ENCODE peak calls at places on chromosomes 13 and 19, in eight cellular contexts. One of them, this sample, is unnamed.

GRCh38 chr19:5850743-5851293 is 431 bp downstream of the FUT3 start:
- DNase-seq in AG04449: no peak
- DNase-seq in suprapubic skin: no peak
- DNase-seq in GM23338: no peak
- DNase-seq in GM23248: peak; percentile 53
- DNase-seq in choroid plexus epithelial cell: peak; percentile 75
- DNase-seq in body of pancreas: peak; percentile 80
- DNase-seq in IMR-90: peak; percentile 53
- DNase-seq in this sample: no peak

GRCh38 chr13:60584976-60585375 is 188.0 kb downstream of the TDRD3 start:
- DNase-seq in GM23338: peak; percentile 76
- DNase-seq in GM23248: peak; percentile 41
- DNase-seq in IMR-90: no peak
- DNase-seq in body of pancreas: no peak
- DNase-seq in AG04449: no peak
- DNase-seq in suprapubic skin: peak; percentile 80
- DNase-seq in choroid plexus epithelial cell: peak; percentile 67
- DNase-seq in this sample: no peak

GRCh38 chr19:41541990-41542584 is 33.9 kb upstream of the CEACAM21 start:
- DNase-seq in suprapubic skin: no peak
- DNase-seq in body of pancreas: peak; percentile 27
- DNase-seq in GM23338: peak; percentile 87
- DNase-seq in choroid plexus epithelial cell: peak; percentile 31
- DNase-seq in IMR-90: peak; percentile 4
- DNase-seq in GM23248: peak; percentile 58
- DNase-seq in AG04449: no peak
- DNase-seq in this sample: peak; percentile 71

GRCh38 chr13:28495586-28496564 is 947 bp upstream of the FLT1 start:
- DNase-seq in IMR-90: no peak
- DNase-seq in choroid plexus epithelial cell: no peak
- DNase-seq in body of pancreas: no peak
- DNase-seq in GM23338: peak; percentile 31
- DNase-seq in AG04449: no peak
- DNase-seq in suprapubic skin: no peak
- DNase-seq in GM23248: peak; percentile 17
- DNase-seq in this sample: no peak

GRCh38 chr19:12985049-12985776 is 10.1 kb upstream of the NFIX start:
- DNase-seq in GM23338: no peak
- DNase-seq in body of pancreas: peak; percentile 71
- DNase-seq in suprapubic skin: peak; percentile 86
- DNase-seq in IMR-90: peak; percentile 76
- DNase-seq in choroid plexus epithelial cell: peak; percentile 50
- DNase-seq in GM23248: peak; percentile 88
- DNase-seq in AG04449: no peak
- DNase-seq in this sample: peak; percentile 65

GRCh38 chr13:28492527-28493367 is 2.2 kb downstream of the FLT1 start:
- DNase-seq in body of pancreas: no peak
- DNase-seq in GM23248: no peak
- DNase-seq in choroid plexus epithelial cell: no peak
- DNase-seq in GM23338: peak; percentile 63
- DNase-seq in IMR-90: no peak
- DNase-seq in suprapubic skin: no peak
- DNase-seq in AG04449: no peak
- DNase-seq in this sample: no peak

GRCh38 chr19:56507446-56508281 is at the start of gene ZNF471:
- DNase-seq in choroid plexus epithelial cell: peak; percentile 99
- DNase-seq in AG04449: peak; percentile 87
- DNase-seq in GM23248: peak; percentile 100
- DNase-seq in body of pancreas: peak; percentile 96
- DNase-seq in IMR-90: peak; percentile 98
- DNase-seq in suprapubic skin: peak; percentile 98
- DNase-seq in GM23338: peak; percentile 98
- DNase-seq in this sample: peak; percentile 99

GRCh38 chr13:67048793-67049150 is 181.4 kb downstream of the PCDH9 start:
- DNase-seq in body of pancreas: no peak
- DNase-seq in AG04449: peak; percentile 16
- DNase-seq in choroid plexus epithelial cell: peak; percentile 91
- DNase-seq in suprapubic skin: no peak
- DNase-seq in GM23338: no peak
- DNase-seq in GM23248: no peak
- DNase-seq in IMR-90: peak; percentile 82
- DNase-seq in this sample: no peak

GRCh38 chr19:10766681-10767201 is 48.9 kb downstream of the DNM2 start:
- DNase-seq in body of pancreas: peak; percentile 83
- DNase-seq in GM23338: no peak
- DNase-seq in suprapubic skin: no peak
- DNase-seq in IMR-90: peak; percentile 24
- DNase-seq in choroid plexus epithelial cell: peak; percentile 38
- DNase-seq in GM23248: peak; percentile 57
- DNase-seq in AG04449: no peak
- DNase-seq in this sample: peak; percentile 73

GRCh38 chr13:19154843-19155242 is 26.8 kb downstream of the TUBA3C start:
- DNase-seq in GM23248: no peak
- DNase-seq in suprapubic skin: no peak
- DNase-seq in body of pancreas: no peak
- DNase-seq in GM23338: no peak
- DNase-seq in IMR-90: no peak
- DNase-seq in AG04449: no peak
- DNase-seq in choroid plexus epithelial cell: no peak
- DNase-seq in this sample: no peak

GRCh38 chr19:8208710-8209110 is 460 bp upstream of the CERS4 start:
- DNase-seq in GM23248: no peak
- DNase-seq in body of pancreas: no peak
- DNase-seq in suprapubic skin: peak; percentile 82
- DNase-seq in choroid plexus epithelial cell: no peak
- DNase-seq in AG04449: no peak
- DNase-seq in IMR-90: no peak
- DNase-seq in GM23338: no peak
- DNase-seq in this sample: peak; percentile 83

GRCh38 chr19:45842198-45842597 is 20.7 kb downstream of the SYMPK start:
- DNase-seq in GM23248: no peak
- DNase-seq in suprapubic skin: no peak
- DNase-seq in choroid plexus epithelial cell: no peak
- DNase-seq in AG04449: no peak
- DNase-seq in IMR-90: no peak
- DNase-seq in body of pancreas: no peak
- DNase-seq in GM23338: no peak
- DNase-seq in this sample: no peak

GRCh38 chr13:90258129-90258528 is 1089.4 kb upstream of the MIR17HG start:
- DNase-seq in suprapubic skin: no peak
- DNase-seq in body of pancreas: no peak
- DNase-seq in choroid plexus epithelial cell: no peak
- DNase-seq in AG04449: no peak
- DNase-seq in GM23248: no peak
- DNase-seq in GM23338: no peak
- DNase-seq in IMR-90: no peak
- DNase-seq in this sample: no peak

GRCh38 chr13:103965506-103966243 is 899.5 kb upstream of the SLC10A2 start:
- DNase-seq in GM23248: no peak
- DNase-seq in GM23338: no peak
- DNase-seq in suprapubic skin: no peak
- DNase-seq in IMR-90: no peak
- DNase-seq in body of pancreas: no peak
- DNase-seq in choroid plexus epithelial cell: no peak
- DNase-seq in AG04449: no peak
- DNase-seq in this sample: no peak

GRCh38 chr19:30371960-30372824 is at the start of gene ZNF536:
- DNase-seq in GM23338: no peak
- DNase-seq in choroid plexus epithelial cell: no peak
- DNase-seq in IMR-90: no peak
- DNase-seq in body of pancreas: no peak
- DNase-seq in AG04449: no peak
- DNase-seq in GM23248: no peak
- DNase-seq in suprapubic skin: no peak
- DNase-seq in this sample: no peak

GRCh38 chr19:39409207-39409885 is 2.7 kb downstream of the ZFP36 start:
- DNase-seq in choroid plexus epithelial cell: peak; percentile 81
- DNase-seq in body of pancreas: peak; percentile 98
- DNase-seq in IMR-90: peak; percentile 61
- DNase-seq in AG04449: no peak
- DNase-seq in GM23248: peak; percentile 90
- DNase-seq in suprapubic skin: peak; percentile 96
- DNase-seq in GM23338: peak; percentile 99
- DNase-seq in this sample: peak; percentile 90

DNA sequence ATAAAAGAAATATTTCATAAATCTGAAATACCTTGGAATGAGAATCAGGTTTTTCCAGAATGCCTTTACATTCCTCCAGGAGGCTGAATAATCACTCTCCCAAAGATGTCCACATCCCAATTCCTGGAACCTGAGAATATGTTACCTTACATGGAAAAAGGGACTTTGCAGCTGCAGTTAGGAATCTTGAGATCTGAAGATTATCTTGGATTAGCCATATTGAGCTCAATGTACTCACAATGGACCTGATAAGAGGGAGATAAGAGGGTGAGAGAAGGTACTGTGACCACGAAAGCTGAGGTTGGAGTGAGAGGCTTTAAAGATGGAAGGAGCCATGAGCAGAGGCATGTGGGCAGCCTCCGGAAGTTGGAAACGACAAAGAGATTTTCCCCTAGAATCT is 36.8 kb upstream of the MBNL2 start:
- DNase-seq in AG04449: no peak
- DNase-seq in suprapubic skin: no peak
- DNase-seq in body of pancreas: no peak
- DNase-seq in choroid plexus epithelial cell: no peak
- DNase-seq in IMR-90: no peak
- DNase-seq in GM23248: no peak
- DNase-seq in GM23338: no peak
- DNase-seq in this sample: no peak
- H3K4me3 ChIP-seq in AG04449: no peak overlapping the region
- H3K4me3 ChIP-seq in suprapubic skin: no peak overlapping the region
- H3K4me3 ChIP-seq in body of pancreas: no peak overlapping the region
- H3K4me3 ChIP-seq in choroid plexus epithelial cell: no peak overlapping the region
- H3K4me3 ChIP-seq in IMR-90: no peak overlapping the region
- H3K4me3 ChIP-seq in GM23248: no peak overlapping the region
- H3K4me3 ChIP-seq in GM23338: no peak overlapping the region
- H3K4me3 ChIP-seq in this sample: no peak overlapping the region

GRCh38 chr19:17327654-17328516 is 6.8 kb downstream of the ANO8 start:
- DNase-seq in GM23248: no peak
- DNase-seq in IMR-90: no peak
- DNase-seq in body of pancreas: peak; percentile 66
- DNase-seq in AG04449: no peak
- DNase-seq in suprapubic skin: peak; percentile 80
- DNase-seq in GM23338: peak; percentile 98
- DNase-seq in choroid plexus epithelial cell: peak; percentile 89
- DNase-seq in this sample: peak; percentile 89
- H3K4me3 ChIP-seq in GM23248: no peak overlapping the region
- H3K4me3 ChIP-seq in IMR-90: no peak overlapping the region
- H3K4me3 ChIP-seq in body of pancreas: no peak overlapping the region
- H3K4me3 ChIP-seq in AG04449: no peak overlapping the region
- H3K4me3 ChIP-seq in suprapubic skin: peak overlapping the region; percentile 55
- H3K4me3 ChIP-seq in GM23338: peak overlapping the region; percentile 90
- H3K4me3 ChIP-seq in choroid plexus epithelial cell: peak overlapping the region; percentile 44
- H3K4me3 ChIP-seq in this sample: peak overlapping the region; percentile 47

GRCh38 chr13:37985281-37985680 is 115.7 kb upstream of the TRPC4 start:
- DNase-seq in AG04449: no peak
- DNase-seq in suprapubic skin: no peak
- DNase-seq in body of pancreas: no peak
- DNase-seq in GM23338: no peak
- DNase-seq in IMR-90: no peak
- DNase-seq in GM23248: no peak
- DNase-seq in choroid plexus epithelial cell: no peak
- DNase-seq in this sample: no peak

GRCh38 chr13:37981932-37982331 is 112.4 kb upstream of the TRPC4 start:
- DNase-seq in body of pancreas: no peak
- DNase-seq in suprapubic skin: no peak
- DNase-seq in AG04449: no peak
- DNase-seq in GM23338: no peak
- DNase-seq in IMR-90: no peak
- DNase-seq in GM23248: no peak
- DNase-seq in choroid plexus epithelial cell: no peak
- DNase-seq in this sample: no peak

GRCh38 chr13:37978680-37979079 is 109.1 kb upstream of the TRPC4 start:
- DNase-seq in choroid plexus epithelial cell: no peak
- DNase-seq in suprapubic skin: no peak
- DNase-seq in IMR-90: no peak
- DNase-seq in body of pancreas: no peak
- DNase-seq in GM23338: no peak
- DNase-seq in GM23248: no peak
- DNase-seq in AG04449: no peak
- DNase-seq in this sample: no peak

GRCh38 chr13:37984357-37984756 is 114.8 kb upstream of the TRPC4 start:
- DNase-seq in body of pancreas: no peak
- DNase-seq in choroid plexus epithelial cell: no peak
- DNase-seq in suprapubic skin: no peak
- DNase-seq in GM23338: peak; percentile 91
- DNase-seq in GM23248: no peak
- DNase-seq in AG04449: no peak
- DNase-seq in IMR-90: no peak
- DNase-seq in this sample: peak; percentile 23
- H3K4me3 ChIP-seq in body of pancreas: no peak overlapping the region
- H3K4me3 ChIP-seq in choroid plexus epithelial cell: no peak overlapping the region
- H3K4me3 ChIP-seq in suprapubic skin: no peak overlapping the region
- H3K4me3 ChIP-seq in GM23338: no peak overlapping the region
- H3K4me3 ChIP-seq in GM23248: no peak overlapping the region
- H3K4me3 ChIP-seq in AG04449: no peak overlapping the region
- H3K4me3 ChIP-seq in IMR-90: no peak overlapping the region
- H3K4me3 ChIP-seq in this sample: no peak overlapping the region

GRCh38 chr13:50893211-50893852 is 16.3 kb upstream of the RNASEH2B start:
- DNase-seq in suprapubic skin: no peak
- DNase-seq in AG04449: no peak
- DNase-seq in choroid plexus epithelial cell: peak; percentile 72
- DNase-seq in GM23248: peak; percentile 45
- DNase-seq in body of pancreas: no peak
- DNase-seq in GM23338: peak; percentile 46
- DNase-seq in IMR-90: peak; percentile 19
- DNase-seq in this sample: no peak
- H3K4me3 ChIP-seq in suprapubic skin: no peak overlapping the region
- H3K4me3 ChIP-seq in AG04449: no peak overlapping the region
- H3K4me3 ChIP-seq in choroid plexus epithelial cell: no peak overlapping the region
- H3K4me3 ChIP-seq in GM23248: no peak overlapping the region
- H3K4me3 ChIP-seq in body of pancreas: no peak overlapping the region
- H3K4me3 ChIP-seq in GM23338: peak overlapping the region; percentile 40
- H3K4me3 ChIP-seq in IMR-90: no peak overlapping the region
- H3K4me3 ChIP-seq in this sample: no peak overlapping the region

This sample was measured in testis.